ENCODE peak calls at places on chromosomes 3 and 15, in ten cellular contexts. B is stimulated activated naive B cell treated with anti-CD40 and anti-IgM and Interleukin-4, amounts not matched to agents 10 μg/mL and 1 μg/mL and 100 μg/mL, for 72 hours; W is retina; G is ACHN; M is ecto neural progenitor cell; Q is CD4-positive, alpha-beta memory T cell; Y is amniotic stem cell; X is CD8-positive, alpha-beta T cell; N is psoas muscle; S is fibroblast of lung. Z is an unnamed sample.

GRCh38 chr3:30221622-30222021 is 384.8 kb upstream of the TGFBR2 start:
- DNase-seq in S (peak), Q (no peak), Y (no peak), B (no peak), X (no peak), W (no peak), G (no peak), N (no peak), M (no peak), Z (no peak)

GRCh38 chr3:78814893-78815562 is 952.8 kb downstream of the ROBO1 start:
- DNase-seq in X (no peak), M (no peak), W (no peak), N (no peak), Y (no peak), Q (no peak), B (no peak), G (no peak), S (no peak), Z (no peak)

GRCh38 chr15:61974759-61975158 is 85.5 kb downstream of the VPS13C start:
- DNase-seq in B (no peak), X (no peak), M (no peak), N (no peak), W (no peak), S (no peak), Y (no peak), G (no peak), Q (no peak), Z (no peak)

GRCh38 chr15:100944237-100944875 is 25.2 kb downstream of the LRRK1 start:
- DNase-seq in W (no peak), M (no peak), S (peak), B (no peak), N (no peak), G (no peak), Y (no peak), Q (no peak), X (no peak), Z (no peak)

GRCh38 chr15:55494927-55495326 is 13.1 kb downstream of the DNAAF4 start:
- DNase-seq in Y (no peak), M (no peak), S (no peak), N (no peak), G (no peak), B (no peak), X (no peak), W (no peak), Q (no peak), Z (no peak)

GRCh38 chr3:37991823-37992222 is 1.2 kb downstream of the VILL start:
- DNase-seq in G (no peak), W (no peak), Y (no peak), X (no peak), S (no peak), Q (no peak), M (peak), N (no peak), B (no peak), Z (no peak)

GRCh38 chr3:62525276-62525675 is 151.9 kb upstream of the FEZF2 start:
- DNase-seq in Q (no peak), M (no peak), B (no peak), Y (no peak), W (no peak), X (no peak), S (peak), G (no peak), N (no peak), Z (no peak)

GRCh38 chr15:55789066-55789660 is 46.2 kb upstream of the PRTG start:
- DNase-seq in S (no peak), X (peak), N (no peak), W (no peak), Q (peak), M (no peak), Y (no peak), G (no peak), B (peak), Z (no peak)

GRCh38 chr3:11431319-11431718 is 159.1 kb downstream of the ATG7 start:
- DNase-seq in G (no peak), Y (no peak), Q (no peak), N (no peak), W (no peak), M (no peak), X (no peak), S (no peak), B (no peak), Z (no peak)

Z was measured in fibroblast of pulmonary artery.